ENCODE peak calls at places on chromosomes 7 and 10, in eight cellular contexts. J is stimulated activated CD4-positive, alpha-beta T cell treated with anti-CD3 and anti-CD28 coated beads, TNF-alpha, amount 100 ng/mL, for 4 hours; Q is iPS DF 6.9; O is hypothalamus; C is glutamatergic neuron; Z is kidney; W is AG04449; X is T1000. H is an unnamed sample.

GRCh38 chr7:108592633-108593277 is 23.1 kb downstream of the DNAJB9 start:
- DNase-seq in J (no peak), Q (no peak), O (no peak), C (peak), Z (no peak), W (no peak), X (no peak), H (peak)

GRCh38 chr7:22185559-22185958 is 171.4 kb downstream of the RAPGEF5 start:
- DNase-seq in J (no peak), Q (no peak), O (no peak), C (no peak), Z (no peak), W (no peak), X (no peak), H (no peak)

GRCh38 chr7:6172331-6173295 is 99.8 kb downstream of the CYTH3 start:
- DNase-seq in J (no peak), Q (no peak), O (no peak), C (no peak), Z (no peak), W (no peak), X (peak), H (no peak)

GRCh38 chr7:81267508-81267907 is 348.7 kb upstream of the SEMA3C start:
- DNase-seq in J (no peak), Q (no peak), O (no peak), C (no peak), Z (no peak), W (peak), X (no peak), H (no peak)

GRCh38 chr10:24488631-24489030 is 235.1 kb downstream of the ARHGAP21 start:
- DNase-seq in J (no peak), Q (no peak), O (no peak), C (no peak), Z (no peak), W (no peak), X (no peak), H (no peak)

GRCh38 chr7:521221-522070 is 1.8 kb upstream of the PDGFA start:
- DNase-seq in J (no peak), Q (no peak), O (no peak), C (peak), Z (peak), W (no peak), X (peak), H (no peak)

GRCh38 chr10:29618341-29619171 is 16.2 kb downstream of the SVIL start:
- DNase-seq in J (no peak), Q (no peak), O (no peak), C (no peak), Z (no peak), W (no peak), X (no peak), H (no peak)

GRCh38 chr7:132234751-132235150 is 341.5 kb downstream of the PLXNA4 start:
- DNase-seq in J (no peak), Q (no peak), O (no peak), C (no peak), Z (no peak), W (no peak), X (no peak), H (no peak)

GRCh38 chr7:23129036-23129435 is 23.5 kb downstream of the KLHL7 start:
- DNase-seq in J (no peak), Q (no peak), O (no peak), C (no peak), Z (no peak), W (no peak), X (no peak), H (no peak)

GRCh38 chr7:123643495-123644428 is 11.9 kb upstream of the LMOD2 start:
- DNase-seq in J (no peak), Q (peak), O (no peak), C (no peak), Z (no peak), W (no peak), X (peak), H (no peak)

GRCh38 chr7:32616625-32617024 is 121.3 kb downstream of the AVL9 start:
- DNase-seq in J (no peak), Q (no peak), O (peak), C (no peak), Z (no peak), W (peak), X (no peak), H (peak)

GRCh38 chr10:114504769-114505579 is 100.7 kb upstream of the AFAP1L2 start:
- DNase-seq in J (no peak), Q (no peak), O (no peak), C (no peak), Z (no peak), W (peak), X (no peak), H (no peak)

GRCh38 chr7:130951303-130951975 is 217.4 kb upstream of the KLF14 start:
- DNase-seq in J (no peak), Q (no peak), O (no peak), C (no peak), Z (no peak), W (no peak), X (no peak), H (no peak)

GRCh38 chr10:67779455-67780205 is 58.4 kb downstream of the DNAJC12 start:
- DNase-seq in J (no peak), Q (peak), O (peak), C (peak), Z (no peak), W (peak), X (peak), H (peak)

GRCh38 chr10:132065491-132066105 is at the start of gene JAKMIP3:
- DNase-seq in J (no peak), Q (peak), O (peak), C (no peak), Z (no peak), W (peak), X (peak), H (peak)

GRCh38 chr7:4861673-4862072 is at the start of gene PAPOLB:
- DNase-seq in J (no peak), Q (no peak), O (no peak), C (no peak), Z (no peak), W (no peak), X (no peak), H (no peak)

GRCh38 chr10:62637249-62638061 is 167.1 kb upstream of the ADO start:
- DNase-seq in J (peak), Q (no peak), O (no peak), C (no peak), Z (no peak), W (no peak), X (peak), H (no peak)

GRCh38 chr7:77538186-77538907 is 1.3 kb downstream of the PTPN12 start:
- DNase-seq in J (peak), Q (no peak), O (peak), C (peak), Z (peak), W (peak), X (peak), H (peak)

GRCh38 chr10:116069856-116070255 is 203.2 kb downstream of the GFRA1 start:
- DNase-seq in J (no peak), Q (no peak), O (no peak), C (no peak), Z (no peak), W (no peak), X (no peak), H (no peak)

GRCh38 chr7:138755331-138755747 is 42.5 kb upstream of the TMEM213 start:
- DNase-seq in J (no peak), Q (no peak), O (no peak), C (peak), Z (peak), W (no peak), X (no peak), H (no peak)

GRCh38 chr10:96511044-96511945 is 2.4 kb downstream of the TLL2 start:
- DNase-seq in J (no peak), Q (peak), O (no peak), C (peak), Z (no peak), W (no peak), X (no peak), H (no peak)

GRCh38 chr7:29146888-29147609 is 712 bp upstream of the CPVL start:
- DNase-seq in J (no peak), Q (no peak), O (no peak), C (no peak), Z (peak), W (no peak), X (no peak), H (no peak)

GRCh38 chr10:123967626-123968243 is 76.1 kb upstream of the CPXM2 start:
- DNase-seq in J (peak), Q (no peak), O (no peak), C (peak), Z (peak), W (no peak), X (no peak), H (peak)